ENCODE peak calls at places on chromosomes 3 and 15, in four cellular contexts. O is HepG2, K is K562, V is H1. A is an unnamed sample.

GRCh38 chr3:15291589-15292541 is 40.5 kb downstream of the SH3BP5 start:
- DNase-seq in O (no peak), K (peak; percentile 41), V (no peak), A (no peak)

GRCh38 chr3:69499899-69500316 is 114.0 kb upstream of the FRMD4B start:
- DNase-seq in O (no peak), K (no peak), V (no peak), A (no peak)

GRCh38 chr3:148042663-148043445 is 633.7 kb downstream of the ZIC1 start:
- DNase-seq in O (no peak), K (no peak), V (no peak), A (no peak)

GRCh38 chr3:160403028-160403545 is 3.6 kb downstream of the SMC4 start:
- DNase-seq in O (no peak), K (no peak), V (no peak), A (no peak)

GRCh38 chr3:52524752-52525661 is 8.7 kb downstream of the NT5DC2 start:
- DNase-seq in O (no peak), K (no peak), V (no peak), A (peak; percentile 56)

GRCh38 chr15:59999064-59999377 is 5.1 kb upstream of the FOXB1 start:
- DNase-seq in O (no peak), K (no peak), V (peak; percentile 60), A (no peak)

GRCh38 chr15:61266916-61267315 is 37.8 kb upstream of the RORA start:
- DNase-seq in O (no peak), K (no peak), V (no peak), A (no peak)

GRCh38 chr3:71432044-71432970 is 151.2 kb downstream of the FOXP1 start:
- DNase-seq in O (no peak), K (no peak), V (no peak), A (no peak)

GRCh38 chr3:184004483-184004882 is 13.2 kb downstream of the ABCC5 start:
- DNase-seq in O (no peak), K (no peak), V (no peak), A (no peak)

GRCh38 chr3:18027161-18027939 is 284.9 kb upstream of the TBC1D5 start:
- DNase-seq in O (no peak), K (no peak), V (no peak), A (no peak)

GRCh38 chr15:48627260-48627969 is 18.1 kb downstream of the FBN1 start:
- DNase-seq in O (no peak), K (no peak), V (no peak), A (no peak)

GRCh38 chr3:135992072-135992471 is 26.5 kb downstream of the PPP2R3A start:
- DNase-seq in O (no peak), K (no peak), V (no peak), A (no peak)

GRCh38 chr3:178244653-178245384 is 291.4 kb upstream of the KCNMB2 start:
- DNase-seq in O (no peak), K (no peak), V (no peak), A (no peak)

GRCh38 chr3:13194285-13195209 is 121.3 kb upstream of the IQSEC1 start:
- DNase-seq in O (peak; percentile 77), K (no peak), V (no peak), A (peak; percentile 59)

GRCh38 chr3:124768812-124769211 is 38.6 kb downstream of the UMPS start:
- DNase-seq in O (peak; percentile 42), K (peak; percentile 54), V (no peak), A (peak; percentile 72)
- TF ChIP-seq JUND in O (no peak), K (no peak), V (no peak), A (no peak)

GRCh38 chr3:66884659-66885058 is 113.4 kb upstream of the KBTBD8 start:
- DNase-seq in O (no peak), K (no peak), V (no peak), A (no peak)

GRCh38 chr3:66889758-66890576 is 108.1 kb upstream of the KBTBD8 start:
- DNase-seq in O (no peak), K (no peak), V (no peak), A (no peak)

GRCh38 chr3:66885326-66886000 is 112.6 kb upstream of the KBTBD8 start:
- DNase-seq in O (no peak), K (no peak), V (no peak), A (no peak)
- TF ChIP-seq JUND in O (no peak), K (peak; percentile 48), V (no peak), A (no peak)

DNA sequence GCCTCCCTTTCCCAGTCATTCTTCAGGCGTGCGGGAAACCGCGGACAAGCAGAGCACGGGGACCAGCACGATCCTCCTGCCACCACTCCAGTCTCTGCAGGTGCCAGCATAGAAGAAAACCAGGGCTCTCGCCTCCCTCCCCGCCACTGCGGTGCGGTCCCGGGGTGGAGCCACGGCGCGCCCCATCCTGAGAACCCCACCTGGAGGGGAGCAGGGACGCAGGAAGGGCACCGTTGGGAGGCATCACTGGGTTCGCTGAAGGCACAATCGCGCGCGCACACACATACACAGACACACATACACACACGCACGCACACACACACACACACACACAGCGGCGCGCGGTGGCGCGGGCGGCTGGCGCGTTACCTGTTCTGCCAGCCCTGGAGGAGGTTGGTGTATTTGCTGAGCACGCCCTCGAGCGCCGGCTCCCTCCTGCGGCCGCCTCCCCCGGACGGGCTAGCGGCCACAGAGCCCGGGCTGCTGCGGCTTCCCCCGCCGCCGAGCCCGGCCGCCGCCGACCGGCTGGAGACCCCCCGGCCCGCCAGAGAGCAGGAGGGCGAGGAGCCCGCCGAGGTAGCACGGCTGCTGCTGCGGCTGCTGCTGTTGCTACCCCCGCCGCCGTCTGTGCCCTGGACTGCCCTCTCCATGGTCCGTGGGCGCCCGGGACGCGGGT is 394 bp downstream of the OSBPL10 start:
- DNase-seq in O (peak; percentile 54), K (no peak), V (peak; percentile 76), A (peak; percentile 92)
- TF ChIP-seq JUND in O (no peak), K (no peak), V (no peak), A (no peak)

DNA sequence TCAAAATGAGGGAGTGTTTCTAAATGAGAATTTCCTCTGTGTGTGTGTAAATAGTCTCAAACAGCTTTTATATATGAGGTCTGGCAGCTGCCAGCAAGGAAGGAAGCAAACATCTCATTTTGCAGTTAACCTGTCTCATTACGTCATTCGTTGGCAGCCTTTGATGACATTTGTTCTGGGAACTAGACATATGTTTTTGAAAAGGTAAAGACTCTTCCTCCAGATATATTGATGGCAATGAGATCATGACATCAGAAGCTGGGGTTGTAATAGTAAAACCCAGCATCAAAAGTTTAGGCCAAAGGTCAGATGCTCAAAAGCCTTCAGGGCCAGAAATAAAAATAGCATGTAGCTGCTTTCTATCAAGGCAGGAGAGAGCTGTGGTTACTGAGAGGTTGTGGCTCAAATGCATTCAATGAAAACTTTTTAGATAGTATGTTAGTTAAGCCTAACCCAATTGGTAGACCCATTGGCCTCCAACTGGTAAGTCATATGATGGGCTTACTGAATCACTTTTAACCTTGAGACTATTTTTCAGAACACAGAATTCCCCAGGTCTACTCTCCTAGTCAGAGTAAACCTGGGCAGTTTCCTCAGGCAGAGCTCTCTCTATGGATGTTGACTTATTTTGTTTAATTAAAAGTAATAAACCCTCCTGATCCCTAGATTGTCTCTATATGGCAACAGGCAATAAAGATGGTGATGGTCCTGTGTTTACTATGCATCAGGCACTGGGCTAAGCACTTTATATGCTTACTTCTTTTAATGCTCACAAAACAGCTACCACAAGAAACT is 386.5 kb upstream of the CFAP20DC start:
- DNase-seq in O (no peak), K (no peak), V (no peak), A (no peak)
- TF ChIP-seq JUND in O (no peak), K (no peak), V (no peak), A (no peak)

DNA sequence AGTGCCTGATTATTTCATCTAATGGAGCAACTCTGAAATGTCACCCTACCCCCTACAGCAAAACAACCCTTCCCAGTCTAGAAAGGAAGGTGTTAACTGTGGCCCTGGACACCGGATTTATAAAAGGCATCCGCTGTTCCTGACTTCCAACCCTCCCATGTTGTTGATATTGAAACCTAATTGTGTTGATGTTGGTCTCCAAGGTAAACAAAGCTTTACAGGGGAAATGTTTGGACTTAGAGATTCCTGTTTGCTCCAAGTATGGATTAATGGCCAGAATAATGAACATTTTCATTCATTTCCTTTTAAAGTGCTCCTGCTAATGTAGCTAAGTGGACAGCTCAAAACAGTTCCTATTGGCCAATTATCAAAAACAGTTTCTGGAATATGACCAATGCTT is 19.4 kb upstream of the LMCD1 start:
- DNase-seq in O (no peak), K (no peak), V (no peak), A (no peak)
- TF ChIP-seq JUND in O (no peak), K (no peak), V (no peak), A (no peak)

DNA sequence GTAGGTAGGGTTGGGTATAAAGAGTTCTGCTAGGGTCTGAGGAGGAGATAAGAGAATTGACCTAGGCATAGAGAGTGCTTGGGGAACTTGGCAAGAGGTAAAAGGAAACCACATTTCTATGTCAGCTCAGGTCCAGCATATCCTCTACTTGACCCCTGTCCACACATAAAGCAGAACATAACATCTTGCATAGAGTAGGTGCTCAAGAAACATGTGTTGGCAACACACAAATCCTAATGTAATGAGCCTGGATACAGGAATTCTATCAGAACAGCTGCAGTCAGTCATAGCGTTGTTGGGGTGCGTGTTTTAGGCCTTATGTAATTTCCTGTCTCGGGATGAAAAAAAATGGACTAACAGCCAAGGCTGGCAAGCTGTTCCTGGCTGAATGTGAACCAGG is 35.0 kb upstream of the PLCL2 start:
- DNase-seq in O (no peak), K (no peak), V (no peak), A (no peak)
- TF ChIP-seq JUND in O (no peak), K (no peak), V (no peak), A (no peak)

GRCh38 chr3:10177737-10178136 is 13.0 kb downstream of the IRAK2 start:
- DNase-seq in O (no peak), K (no peak), V (no peak), A (no peak)

GRCh38 chr3:10178892-10179291 is 14.2 kb downstream of the IRAK2 start:
- DNase-seq in O (no peak), K (no peak), V (no peak), A (no peak)

GRCh38 chr3:10173095-10173925 is 8.6 kb downstream of the IRAK2 start:
- DNase-seq in O (no peak), K (peak; percentile 70), V (no peak), A (no peak)

GRCh38 chr3:10170915-10171478 is 6.3 kb downstream of the IRAK2 start:
- DNase-seq in O (no peak), K (no peak), V (no peak), A (no peak)

DNA sequence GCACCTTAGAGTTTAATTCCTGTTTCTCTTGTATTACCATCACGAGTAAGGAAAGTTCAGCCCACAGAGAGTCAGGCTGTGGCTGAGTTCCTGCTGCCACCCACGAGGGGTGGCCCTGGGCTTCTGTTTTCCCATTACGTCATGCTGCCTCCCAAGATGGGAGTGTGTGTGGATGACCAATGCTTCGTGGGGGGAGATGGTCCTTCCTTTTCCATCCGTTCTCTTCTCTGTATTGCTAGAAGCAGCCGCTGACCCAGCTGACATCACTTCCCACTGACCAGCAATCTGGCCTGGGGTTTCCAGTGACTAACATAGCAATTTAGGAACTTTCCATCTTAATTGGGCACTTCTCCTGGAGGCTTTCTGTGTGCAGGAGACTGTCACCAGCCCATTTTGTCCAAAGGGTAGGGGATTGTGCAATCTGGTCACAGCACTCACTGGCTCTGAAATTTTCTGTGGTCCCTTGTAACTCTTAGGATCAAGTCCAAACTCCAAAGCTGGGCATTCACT is 9.3 kb downstream of the IRAK2 start:
- DNase-seq in O (peak; percentile 55), K (peak; percentile 61), V (no peak), A (no peak)
- TF ChIP-seq JUND in O (no peak), K (peak; percentile 74), V (no peak), A (no peak)

A was measured in T47D.